ENCODE peak calls at places on chromosome X, in five cellular contexts. O is CD8-positive, alpha-beta T cell; Y is A549; Z is colonic mucosa; X is uterus. V is an unnamed sample. For H3K4me1, the result is how much of the 10 kb centered on the place peaks cover.

GRCh38 chrX:87621697-87622096 is 104.1 kb downstream of the KLHL4 start:
- DNase-seq in O (no peak), Y (no peak), Z (no peak), X (no peak), V (no peak)

GRCh38 chrX:132489256-132490085 is 633 bp upstream of the MBNL3 start:
- DNase-seq in O (peak), Y (peak), Z (peak), X (peak), V (peak)

GRCh38 chrX:8845060-8845459 is 43.9 kb upstream of the FAM9A start:
- DNase-seq in O (no peak), Y (peak), Z (no peak), X (no peak), V (no peak)

GRCh38 chrX:68684291-68684918 is 36.9 kb downstream of the STARD8 start:
- DNase-seq in O (no peak), Y (no peak), Z (no peak), X (peak), V (no peak)

GRCh38 chrX:152946681-152947080 is 47.2 kb downstream of the PNMA5 start:
- DNase-seq in O (no peak), Y (no peak), Z (no peak), X (no peak), V (no peak)

GRCh38 chrX:110520053-110520452 is 161.4 kb downstream of the RTL9 start:
- DNase-seq in O (no peak), Y (no peak), Z (no peak), X (no peak), V (no peak)

GRCh38 chrX:106608016-106608415 is 3.8 kb upstream of the RADX start:
- DNase-seq in O (peak), Y (no peak), Z (no peak), X (no peak), V (no peak)

GRCh38 chrX:37599735-37600134 is 28.3 kb downstream of the LANCL3 start:
- DNase-seq in O (no peak), Y (no peak), Z (no peak), X (no peak), V (no peak)

GRCh38 chrX:115622534-115622933 is 61.6 kb downstream of the PLS3 start:
- DNase-seq in O (no peak), Y (no peak), Z (no peak), X (no peak), V (no peak)

GRCh38 chrX:132592880-132593279 is 104.0 kb upstream of the MBNL3 start:
- DNase-seq in O (no peak), Y (peak), Z (no peak), X (peak), V (peak)

GRCh38 chrX:101462892-101463291 is 22.4 kb upstream of the ARMCX4 start:
- DNase-seq in O (no peak), Y (peak), Z (no peak), X (no peak), V (peak)

GRCh38 chrX:12986886-12987285 is 12.0 kb downstream of the TMSB4X start:
- DNase-seq in O (no peak), Y (no peak), Z (no peak), X (no peak), V (no peak)

GRCh38 chrX:64975989-64976672 is at the start of gene ZC4H2:
- DNase-seq in O (peak), Y (peak), Z (peak), X (peak), V (no peak)

GRCh38 chrX:386239-386767 is 404 bp downstream of the PPP2R3B start:
- DNase-seq in O (no peak), Y (no peak), Z (peak), X (no peak), V (no peak)

DNA sequence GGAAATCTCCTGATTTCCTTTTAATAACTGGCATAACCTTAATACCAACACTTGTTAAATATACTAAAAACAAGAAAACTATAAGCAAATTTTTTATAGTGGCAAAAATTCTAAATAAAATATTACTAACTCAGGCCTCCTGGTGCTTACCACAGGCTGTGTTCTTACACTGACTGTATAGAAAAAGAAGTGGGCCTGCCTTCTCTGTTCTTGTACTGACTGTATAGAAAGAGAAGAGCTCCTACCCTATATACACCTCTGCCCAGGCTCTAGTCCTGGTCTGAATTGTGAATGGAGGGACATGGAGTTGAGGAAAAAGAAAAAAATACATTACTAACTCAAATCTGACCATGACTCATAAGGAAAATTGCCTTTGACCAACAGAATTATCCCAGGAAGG is 7.5 kb downstream of the ZNF41 start:
- DNase-seq in O (no peak), Y (no peak), Z (no peak), X (no peak), V (no peak)
- TF ChIP-seq CTCF in O (no peak), Y (no peak), Z (no peak), X (no peak), V (no peak)

DNA sequence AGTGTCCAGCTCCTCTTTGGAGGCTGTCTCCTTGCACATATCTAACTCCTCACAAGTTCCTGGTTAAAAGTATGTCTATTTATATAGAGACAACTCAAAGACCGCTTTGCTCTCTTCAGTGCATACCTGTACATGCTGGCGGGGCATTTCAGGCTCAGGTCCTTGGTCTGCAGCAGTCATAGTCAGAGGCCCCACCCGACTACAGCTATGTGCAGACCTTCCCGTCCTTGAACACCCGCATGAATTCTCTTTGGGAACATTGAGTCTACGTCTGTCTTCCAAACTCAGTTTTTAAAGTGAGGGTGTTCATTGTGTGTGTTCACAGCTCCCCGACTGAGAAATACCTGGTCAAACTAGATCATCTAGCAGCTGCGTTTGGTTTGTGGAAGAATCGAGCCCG is 4.2 kb downstream of the BCOR start:
- DNase-seq in O (no peak), Y (no peak), Z (no peak), X (no peak), V (no peak)
- H3K4me1 ChIP-seq in O (under half), Y (under half), Z (under half), X (under half), V (under half)

DNA sequence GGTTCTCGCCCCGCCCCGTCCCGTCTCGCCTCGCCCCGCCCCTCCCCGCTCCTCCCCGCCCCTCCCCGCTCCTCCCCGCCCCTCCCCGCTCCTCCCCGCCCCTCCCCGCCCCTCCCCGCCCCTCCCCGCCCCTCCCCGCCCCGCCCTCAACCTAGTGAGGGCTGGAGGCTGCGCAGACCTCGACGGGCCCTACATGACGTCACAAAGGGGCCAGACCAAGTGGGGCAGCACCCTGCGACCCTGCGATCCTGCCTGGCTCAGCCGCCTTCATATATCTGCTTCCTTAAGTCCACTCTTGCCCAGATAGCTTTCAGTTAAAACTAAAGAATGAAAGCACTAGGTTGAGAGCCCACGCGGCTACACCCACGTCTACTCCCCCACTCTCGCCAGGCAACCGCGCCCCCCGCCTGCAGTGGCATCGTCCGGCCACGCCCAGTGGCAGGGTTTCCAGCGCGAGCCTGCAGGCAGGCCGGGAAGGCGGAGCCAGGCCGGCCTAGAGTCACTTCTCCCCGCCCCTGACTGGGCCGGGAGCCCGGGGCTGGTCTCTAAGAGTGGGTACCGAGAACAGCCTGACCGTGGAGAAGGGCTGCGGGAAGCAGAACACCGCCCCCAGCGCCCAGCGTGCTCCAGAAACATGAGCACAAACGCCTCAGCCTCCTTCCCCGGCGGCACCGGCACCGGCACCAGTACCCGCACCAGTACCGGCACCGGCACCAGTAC is 1.5 kb upstream of the MAOA start:
- DNase-seq in O (peak), Y (peak), Z (peak), X (peak), V (peak)
- H3K27ac ChIP-seq in O (peak), Y (peak), Z (peak), X (peak), V (peak)

GRCh38 chrX:154490414-154491083 is at the start of gene SLC10A3:
- DNase-seq in O (peak), Y (peak), Z (peak), X (peak), V (peak)
- TF ChIP-seq CTCF in O (no peak), Y (no peak), Z (no peak), X (no peak), V (no peak)

GRCh38 chrX:124097116-124097515 is 135.6 kb downstream of the STAG2 start:
- DNase-seq in O (no peak), Y (no peak), Z (no peak), X (no peak), V (no peak)
- H3K4me1 ChIP-seq in O (under half), Y (under half), Z (under half), X (under half), V (under half)

DNA sequence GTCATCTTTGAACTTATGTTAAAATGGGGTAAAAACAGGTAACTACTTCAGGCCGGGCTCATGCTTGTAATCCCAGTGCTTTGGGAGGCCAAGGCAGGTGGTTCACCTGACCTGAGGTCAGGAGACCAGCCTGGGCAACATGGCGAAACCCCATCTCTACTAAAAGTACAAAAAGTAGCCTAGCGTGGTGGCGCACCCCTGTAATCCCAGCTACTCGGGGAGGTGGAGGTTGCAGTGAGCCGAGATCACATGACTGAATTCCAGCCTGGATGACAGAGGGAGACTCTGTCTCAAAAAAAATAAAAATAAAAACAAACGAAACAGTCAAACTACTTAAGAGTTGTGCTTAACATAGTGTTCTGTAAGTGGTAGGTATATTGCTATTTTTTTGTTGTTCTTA is 2.5 kb downstream of the DDX3X start:
- DNase-seq in O (no peak), Y (no peak), Z (no peak), X (no peak), V (no peak)
- H3K27ac ChIP-seq in O (peak), Y (peak), Z (no peak), X (peak), V (no peak)

DNA sequence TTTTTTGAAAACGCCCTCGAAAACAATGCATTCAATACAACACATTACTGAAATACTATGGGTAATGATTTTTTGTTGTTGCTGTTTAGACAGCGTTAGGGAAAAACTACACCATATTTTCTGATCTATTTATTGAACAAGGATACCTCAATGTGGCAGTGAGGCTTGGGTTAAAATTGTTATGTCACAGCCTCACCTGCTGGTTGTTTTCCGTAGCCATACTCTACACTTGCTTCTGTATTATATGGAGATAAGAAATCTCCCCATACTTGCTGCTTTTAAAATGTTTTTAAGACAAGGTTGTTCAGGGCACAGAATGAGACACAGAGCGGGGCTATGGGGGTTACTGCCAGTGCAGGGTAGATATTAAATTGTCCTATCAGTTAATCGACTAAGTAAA is 221.6 kb upstream of the FTHL17 start:
- DNase-seq in O (no peak), Y (no peak), Z (no peak), X (no peak), V (no peak)
- TF ChIP-seq CTCF in O (no peak), Y (peak), Z (no peak), X (no peak), V (peak)

GRCh38 chrX:149508467-149508866 is 3.4 kb upstream of the IDS start:
- DNase-seq in O (no peak), Y (no peak), Z (no peak), X (no peak), V (no peak)
- H3K4me1 ChIP-seq in O (under half), Y (under half), Z (under half), X (under half), V (under half)

GRCh38 chrX:41558531-41558930 is 111.4 kb downstream of the NYX start:
- DNase-seq in O (no peak), Y (peak), Z (no peak), X (no peak), V (peak)
- H3K27ac ChIP-seq in O (no peak), Y (no peak), Z (no peak), X (no peak), V (no peak)

GRCh38 chrX:55210931-55211677 is 9.0 kb upstream of the PAGE5 start:
- DNase-seq in O (no peak), Y (no peak), Z (no peak), X (no peak), V (no peak)

GRCh38 chrX:55201930-55202579 is 18.1 kb upstream of the PAGE5 start:
- DNase-seq in O (no peak), Y (no peak), Z (no peak), X (no peak), V (no peak)

GRCh38 chrX:55206152-55206941 is 13.8 kb upstream of the PAGE5 start:
- DNase-seq in O (no peak), Y (no peak), Z (no peak), X (no peak), V (no peak)
- TF ChIP-seq CTCF in O (no peak), Y (no peak), Z (no peak), X (no peak), V (no peak)

V was measured in A673.